ENCODE peak calls at places on chromosomes 11 and 22, in seven cellular contexts. One of them, this sample, is unnamed.
A peak's percentile ranks its signal among the peaks of the same experiment; 100 is the strongest.

GRCh38 chr11:73393479-73394415 is 17.5 kb downstream of the RELT start:
- DNase-seq in GM12878: no peak
- DNase-seq in NT2/D1: peak; percentile 71
- DNase-seq in H1: peak; percentile 61
- DNase-seq in HCT116: peak; percentile 41
- DNase-seq in HepG2: peak; percentile 65
- DNase-seq in K562: peak; percentile 83
- DNase-seq in this sample: peak; percentile 94

GRCh38 chr11:45141631-45142030 is 4.8 kb upstream of the PRDM11 start:
- DNase-seq in GM12878: no peak
- DNase-seq in NT2/D1: no peak
- DNase-seq in H1: no peak
- DNase-seq in HCT116: no peak
- DNase-seq in HepG2: no peak
- DNase-seq in K562: no peak
- DNase-seq in this sample: no peak

GRCh38 chr11:116916052-116916451 is 78.6 kb upstream of the APOA1 start:
- DNase-seq in GM12878: no peak
- DNase-seq in NT2/D1: no peak
- DNase-seq in H1: no peak
- DNase-seq in HCT116: no peak
- DNase-seq in HepG2: no peak
- DNase-seq in K562: no peak
- DNase-seq in this sample: no peak

GRCh38 chr22:24728790-24729637 is 45.5 kb downstream of the PIWIL3 start:
- DNase-seq in GM12878: no peak
- DNase-seq in NT2/D1: no peak
- DNase-seq in H1: no peak
- DNase-seq in HCT116: no peak
- DNase-seq in HepG2: peak; percentile 92
- DNase-seq in K562: peak; percentile 95
- DNase-seq in this sample: peak; percentile 41

GRCh38 chr11:124174001-124174400 is 9.1 kb upstream of the OR10D3 start:
- DNase-seq in GM12878: no peak
- DNase-seq in NT2/D1: peak; percentile 78
- DNase-seq in H1: no peak
- DNase-seq in HCT116: peak; percentile 2
- DNase-seq in HepG2: peak; percentile 47
- DNase-seq in K562: peak; percentile 85
- DNase-seq in this sample: no peak

GRCh38 chr11:112590778-112591177 is 330.1 kb upstream of the PLET1 start:
- DNase-seq in GM12878: no peak
- DNase-seq in NT2/D1: no peak
- DNase-seq in H1: no peak
- DNase-seq in HCT116: no peak
- DNase-seq in HepG2: no peak
- DNase-seq in K562: no peak
- DNase-seq in this sample: no peak

GRCh38 chr22:31730344-31730711 is 19.6 kb downstream of the PRR14L start:
- DNase-seq in GM12878: no peak
- DNase-seq in NT2/D1: no peak
- DNase-seq in H1: no peak
- DNase-seq in HCT116: no peak
- DNase-seq in HepG2: no peak
- DNase-seq in K562: no peak
- DNase-seq in this sample: no peak

GRCh38 chr11:57254631-57255030 is 17.6 kb upstream of the APLNR start:
- DNase-seq in GM12878: no peak
- DNase-seq in NT2/D1: no peak
- DNase-seq in H1: no peak
- DNase-seq in HCT116: no peak
- DNase-seq in HepG2: no peak
- DNase-seq in K562: no peak
- DNase-seq in this sample: no peak

GRCh38 chr22:48919851-48920589 is 907.7 kb downstream of the BRD1 start:
- DNase-seq in GM12878: no peak
- DNase-seq in NT2/D1: no peak
- DNase-seq in H1: no peak
- DNase-seq in HCT116: no peak
- DNase-seq in HepG2: no peak
- DNase-seq in K562: no peak
- DNase-seq in this sample: no peak

GRCh38 chr11:39385911-39386310 is 2073.5 kb downstream of the LRRC4C start:
- DNase-seq in GM12878: no peak
- DNase-seq in NT2/D1: no peak
- DNase-seq in H1: no peak
- DNase-seq in HCT116: no peak
- DNase-seq in HepG2: no peak
- DNase-seq in K562: no peak
- DNase-seq in this sample: no peak

GRCh38 chr11:12287009-12287373 is 90.4 kb upstream of the PARVA start:
- DNase-seq in GM12878: no peak
- DNase-seq in NT2/D1: peak; percentile 50
- DNase-seq in H1: no peak
- DNase-seq in HCT116: peak; percentile 47
- DNase-seq in HepG2: peak; percentile 36
- DNase-seq in K562: no peak
- DNase-seq in this sample: peak; percentile 7

GRCh38 chr11:1559103-1559951 is 12.7 kb downstream of the DUSP8 start:
- DNase-seq in GM12878: no peak
- DNase-seq in NT2/D1: no peak
- DNase-seq in H1: no peak
- DNase-seq in HCT116: no peak
- DNase-seq in HepG2: no peak
- DNase-seq in K562: no peak
- DNase-seq in this sample: peak; percentile 52

GRCh38 chr22:32205974-32206773 is 1.3 kb upstream of the RFPL2 start:
- DNase-seq in GM12878: no peak
- DNase-seq in NT2/D1: no peak
- DNase-seq in H1: no peak
- DNase-seq in HCT116: no peak
- DNase-seq in HepG2: no peak
- DNase-seq in K562: no peak
- DNase-seq in this sample: peak; percentile 77

GRCh38 chr22:31286360-31287255 is 5.7 kb downstream of the PIK3IP1 start:
- DNase-seq in GM12878: no peak
- DNase-seq in NT2/D1: no peak
- DNase-seq in H1: no peak
- DNase-seq in HCT116: no peak
- DNase-seq in HepG2: no peak
- DNase-seq in K562: no peak
- DNase-seq in this sample: no peak

GRCh38 chr22:22576244-22576988 is 17.4 kb upstream of the PRAME start:
- DNase-seq in GM12878: no peak
- DNase-seq in NT2/D1: peak; percentile 25
- DNase-seq in H1: no peak
- DNase-seq in HCT116: peak; percentile 29
- DNase-seq in HepG2: peak; percentile 32
- DNase-seq in K562: peak; percentile 96
- DNase-seq in this sample: peak; percentile 79

GRCh38 chr22:28341001-28341400 is 338.6 kb downstream of the TTC28 start:
- DNase-seq in GM12878: no peak
- DNase-seq in NT2/D1: no peak
- DNase-seq in H1: no peak
- DNase-seq in HCT116: no peak
- DNase-seq in HepG2: no peak
- DNase-seq in K562: no peak
- DNase-seq in this sample: no peak

GRCh38 chr11:42906226-42906625 is 405.6 kb upstream of the API5 start:
- DNase-seq in GM12878: no peak
- DNase-seq in NT2/D1: no peak
- DNase-seq in H1: no peak
- DNase-seq in HCT116: no peak
- DNase-seq in HepG2: no peak
- DNase-seq in K562: no peak
- DNase-seq in this sample: no peak

GRCh38 chr22:49470741-49471134 is 356.9 kb downstream of the BRD1 start:
- DNase-seq in GM12878: no peak
- DNase-seq in NT2/D1: no peak
- DNase-seq in H1: no peak
- DNase-seq in HCT116: no peak
- DNase-seq in HepG2: no peak
- DNase-seq in K562: no peak
- DNase-seq in this sample: no peak

GRCh38 chr11:81658722-81659121 is 1074.9 kb downstream of the FAM181B start:
- DNase-seq in GM12878: no peak
- DNase-seq in NT2/D1: peak; percentile 20
- DNase-seq in H1: no peak
- DNase-seq in HCT116: no peak
- DNase-seq in HepG2: peak; percentile 20
- DNase-seq in K562: no peak
- DNase-seq in this sample: peak; percentile 10

GRCh38 chr22:26714971-26715370 is 57.6 kb downstream of the MIAT start:
- DNase-seq in GM12878: no peak
- DNase-seq in NT2/D1: no peak
- DNase-seq in H1: no peak
- DNase-seq in HCT116: no peak
- DNase-seq in HepG2: no peak
- DNase-seq in K562: no peak
- DNase-seq in this sample: no peak

GRCh38 chr11:69218946-69219720 is 63.4 kb downstream of the SMIM38 start:
- DNase-seq in GM12878: no peak
- DNase-seq in NT2/D1: no peak
- DNase-seq in H1: no peak
- DNase-seq in HCT116: no peak
- DNase-seq in HepG2: no peak
- DNase-seq in K562: no peak
- DNase-seq in this sample: no peak

GRCh38 chr11:61065955-61066638 is 36.2 kb upstream of the CD5 start:
- DNase-seq in GM12878: no peak
- DNase-seq in NT2/D1: no peak
- DNase-seq in H1: no peak
- DNase-seq in HCT116: no peak
- DNase-seq in HepG2: no peak
- DNase-seq in K562: no peak
- DNase-seq in this sample: no peak

GRCh38 chr11:64581057-64581523 is 9.9 kb upstream of the SLC22A12 start:
- DNase-seq in GM12878: no peak
- DNase-seq in NT2/D1: no peak
- DNase-seq in H1: no peak
- DNase-seq in HCT116: no peak
- DNase-seq in HepG2: peak; percentile 41
- DNase-seq in K562: no peak
- DNase-seq in this sample: no peak

GRCh38 chr22:46991666-46992065 is 229.2 kb downstream of the TBC1D22A start:
- DNase-seq in GM12878: no peak
- DNase-seq in NT2/D1: no peak
- DNase-seq in H1: no peak
- DNase-seq in HCT116: no peak
- DNase-seq in HepG2: no peak
- DNase-seq in K562: no peak
- DNase-seq in this sample: no peak

GRCh38 chr11:14248577-14248976 is 110.4 kb downstream of the RRAS2 start:
- DNase-seq in GM12878: no peak
- DNase-seq in NT2/D1: peak; percentile 58
- DNase-seq in H1: no peak
- DNase-seq in HCT116: no peak
- DNase-seq in HepG2: no peak
- DNase-seq in K562: no peak
- DNase-seq in this sample: peak; percentile 43

GRCh38 chr11:119363874-119364590 is 17.5 kb downstream of the USP2 start:
- DNase-seq in GM12878: no peak
- DNase-seq in NT2/D1: no peak
- DNase-seq in H1: no peak
- DNase-seq in HCT116: no peak
- DNase-seq in HepG2: no peak
- DNase-seq in K562: peak; percentile 76
- DNase-seq in this sample: peak; percentile 97
- TF ChIP-seq YY1 in GM12878: no peak
- TF ChIP-seq YY1 in NT2/D1: no peak
- TF ChIP-seq YY1 in H1: no peak
- TF ChIP-seq YY1 in HCT116: no peak
- TF ChIP-seq YY1 in HepG2: no peak
- TF ChIP-seq YY1 in K562: no peak
- TF ChIP-seq YY1 in this sample: no peak

GRCh38 chr22:43008921-43009320 is 6.0 kb downstream of the PACSIN2 start:
- DNase-seq in GM12878: no peak
- DNase-seq in NT2/D1: no peak
- DNase-seq in H1: no peak
- DNase-seq in HCT116: no peak
- DNase-seq in HepG2: no peak
- DNase-seq in K562: no peak
- DNase-seq in this sample: no peak
- TF ChIP-seq YY1 in GM12878: no peak
- TF ChIP-seq YY1 in NT2/D1: no peak
- TF ChIP-seq YY1 in H1: no peak
- TF ChIP-seq YY1 in HCT116: no peak
- TF ChIP-seq YY1 in HepG2: no peak
- TF ChIP-seq YY1 in K562: no peak
- TF ChIP-seq YY1 in this sample: no peak

GRCh38 chr11:113632981-113633380 is 73.1 kb downstream of the TMPRSS5 start:
- DNase-seq in GM12878: no peak
- DNase-seq in NT2/D1: no peak
- DNase-seq in H1: no peak
- DNase-seq in HCT116: no peak
- DNase-seq in HepG2: no peak
- DNase-seq in K562: no peak
- DNase-seq in this sample: no peak

GRCh38 chr11:113627297-113627696 is 78.8 kb downstream of the TMPRSS5 start:
- DNase-seq in GM12878: no peak
- DNase-seq in NT2/D1: no peak
- DNase-seq in H1: no peak
- DNase-seq in HCT116: no peak
- DNase-seq in HepG2: no peak
- DNase-seq in K562: no peak
- DNase-seq in this sample: no peak

GRCh38 chr11:113626736-113627135 is 79.4 kb downstream of the TMPRSS5 start:
- DNase-seq in GM12878: no peak
- DNase-seq in NT2/D1: no peak
- DNase-seq in H1: no peak
- DNase-seq in HCT116: no peak
- DNase-seq in HepG2: no peak
- DNase-seq in K562: no peak
- DNase-seq in this sample: no peak

GRCh38 chr11:113629562-113629961 is 76.5 kb downstream of the TMPRSS5 start:
- DNase-seq in GM12878: no peak
- DNase-seq in NT2/D1: no peak
- DNase-seq in H1: no peak
- DNase-seq in HCT116: no peak
- DNase-seq in HepG2: no peak
- DNase-seq in K562: no peak
- DNase-seq in this sample: no peak

GRCh38 chr11:113628912-113629311 is 77.2 kb downstream of the TMPRSS5 start:
- DNase-seq in GM12878: no peak
- DNase-seq in NT2/D1: peak; percentile 84
- DNase-seq in H1: peak; percentile 70
- DNase-seq in HCT116: no peak
- DNase-seq in HepG2: no peak
- DNase-seq in K562: no peak
- DNase-seq in this sample: no peak
- TF ChIP-seq YY1 in GM12878: no peak
- TF ChIP-seq YY1 in NT2/D1: no peak
- TF ChIP-seq YY1 in H1: peak; percentile 28
- TF ChIP-seq YY1 in HCT116: no peak
- TF ChIP-seq YY1 in HepG2: no peak
- TF ChIP-seq YY1 in K562: no peak
- TF ChIP-seq YY1 in this sample: no peak

DNA sequence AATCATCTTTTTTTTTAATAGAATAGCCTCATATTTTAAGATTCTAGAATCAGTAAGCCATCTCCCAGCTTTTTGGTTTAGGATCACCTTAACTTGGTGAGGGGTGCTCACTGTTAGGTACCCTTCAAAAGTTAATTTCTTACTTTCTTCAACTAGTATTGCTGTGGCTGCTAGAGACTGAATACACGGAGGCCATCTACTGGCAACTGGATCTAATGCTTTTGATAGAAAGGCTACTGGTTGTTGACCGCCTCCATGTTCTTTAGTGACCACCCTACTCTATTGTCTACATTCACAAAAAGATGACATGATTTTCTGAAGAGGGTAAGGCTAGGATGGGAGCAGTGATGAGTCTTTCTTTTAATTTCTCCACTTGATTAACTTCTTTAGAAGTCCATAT is 16.7 kb upstream of the ALDH3B2 start:
- DNase-seq in GM12878: no peak
- DNase-seq in NT2/D1: no peak
- DNase-seq in H1: no peak
- DNase-seq in HCT116: no peak
- DNase-seq in HepG2: no peak
- DNase-seq in K562: peak; percentile 23
- DNase-seq in this sample: no peak
- TF ChIP-seq YY1 in GM12878: no peak
- TF ChIP-seq YY1 in NT2/D1: no peak
- TF ChIP-seq YY1 in H1: no peak
- TF ChIP-seq YY1 in HCT116: no peak
- TF ChIP-seq YY1 in HepG2: no peak
- TF ChIP-seq YY1 in K562: no peak
- TF ChIP-seq YY1 in this sample: no peak

This sample was measured in SK-N-SH.